ENCODE peak calls at places on chromosomes 7 and 10, in nine cellular contexts. R, U, I, Z, N, B, C, O and W are unnamed samples.

GRCh38 chr10:117166420-117167345 is 28.6 kb upstream of the VAX1 start:
- DNase-seq in R (peak; percentile 48), U (no peak), I (no peak), Z (no peak), N (no peak), B (no peak), C (no peak), O (no peak), W (no peak)

GRCh38 chr10:35643976-35644799 is 2.1 kb upstream of the FZD8 start:
- DNase-seq in R (no peak), U (peak; percentile 10), I (no peak), Z (no peak), N (no peak), B (no peak), C (peak; percentile 44), O (no peak), W (peak; percentile 15)

GRCh38 chr10:121185816-121186215 is 334.7 kb downstream of the WDR11 start:
- DNase-seq in R (no peak), U (no peak), I (no peak), Z (no peak), N (no peak), B (no peak), C (no peak), O (no peak), W (no peak)

GRCh38 chr7:137642467-137642866 is 204.3 kb downstream of the DGKI start:
- DNase-seq in R (peak; percentile 74), U (no peak), I (peak; percentile 75), Z (no peak), N (no peak), B (no peak), C (no peak), O (no peak), W (no peak)

GRCh38 chr7:142943706-142944268 is 4.5 kb downstream of the LLCFC1 start:
- DNase-seq in R (no peak), U (no peak), I (no peak), Z (no peak), N (no peak), B (no peak), C (no peak), O (no peak), W (no peak)

GRCh38 chr7:129401968-129402860 is 32.0 kb upstream of the STRIP2 start:
- DNase-seq in R (no peak), U (no peak), I (no peak), Z (no peak), N (no peak), B (no peak), C (no peak), O (no peak), W (no peak)

GRCh38 chr10:72702868-72703581 is 11.1 kb downstream of the MCU start:
- DNase-seq in R (no peak), U (no peak), I (peak; percentile 73), Z (no peak), N (no peak), B (no peak), C (no peak), O (no peak), W (peak; percentile 87)

GRCh38 chr10:9294132-9294663 is 1239.7 kb downstream of the GATA3 start:
- DNase-seq in R (no peak), U (no peak), I (no peak), Z (no peak), N (no peak), B (no peak), C (no peak), O (no peak), W (no peak)

GRCh38 chr10:7359954-7360353 is 50.9 kb downstream of the SFMBT2 start:
- DNase-seq in R (no peak), U (no peak), I (no peak), Z (no peak), N (no peak), B (no peak), C (no peak), O (no peak), W (no peak)

GRCh38 chr7:149196151-149196704 is 882 bp downstream of the ZNF282 start:
- DNase-seq in R (no peak), U (no peak), I (no peak), Z (peak; percentile 43), N (peak; percentile 9), B (no peak), C (peak; percentile 28), O (no peak), W (peak; percentile 23)

GRCh38 chr7:33968591-33968990 is 63.3 kb downstream of the BMPER start:
- DNase-seq in R (no peak), U (no peak), I (no peak), Z (no peak), N (no peak), B (no peak), C (no peak), O (no peak), W (no peak)

GRCh38 chr10:79063661-79064490 is 4.9 kb upstream of the ZMIZ1 start:
- DNase-seq in R (no peak), U (no peak), I (no peak), Z (no peak), N (no peak), B (peak; percentile 48), C (no peak), O (no peak), W (no peak)
- H3K27me3 ChIP-seq in R (no peaks in the 10 kb centered on the region), U (no peaks in the 10 kb centered on the region), I (peaks cover 10% of the 10 kb centered on the region), Z (no peaks in the 10 kb centered on the region), N (no peaks in the 10 kb centered on the region), B (no peaks in the 10 kb centered on the region), C (peaks cover 29% of the 10 kb centered on the region), O (no peaks in the 10 kb centered on the region), W (no peaks in the 10 kb centered on the region)

DNA sequence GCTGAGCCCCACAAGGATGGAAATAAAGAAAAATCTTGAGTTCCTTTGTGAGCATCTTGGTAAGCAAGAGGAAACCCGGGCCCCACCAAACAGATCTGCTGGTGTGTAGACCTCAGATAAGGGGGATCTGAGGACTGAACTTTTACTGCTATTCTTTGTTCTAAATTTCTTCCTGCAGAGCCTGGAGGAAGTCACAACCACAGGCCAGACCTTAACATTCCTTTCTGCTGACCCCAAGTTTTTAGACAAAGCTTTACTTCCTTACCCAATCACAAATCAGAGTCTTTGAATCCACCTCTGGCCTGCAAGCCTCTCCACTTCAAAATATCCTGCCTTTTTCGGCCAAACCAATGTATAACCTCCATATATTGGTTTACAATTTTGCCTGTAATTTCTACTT is 352.6 kb upstream of the AUTS2 start:
- DNase-seq in R (no peak), U (no peak), I (peak; percentile 72), Z (no peak), N (no peak), B (no peak), C (no peak), O (no peak), W (no peak)
- TF ChIP-seq CTCF in R (no peak), U (no peak), I (no peak), Z (no peak), N (no peak), B (no peak), C (no peak), O (no peak), W (no peak)

DNA sequence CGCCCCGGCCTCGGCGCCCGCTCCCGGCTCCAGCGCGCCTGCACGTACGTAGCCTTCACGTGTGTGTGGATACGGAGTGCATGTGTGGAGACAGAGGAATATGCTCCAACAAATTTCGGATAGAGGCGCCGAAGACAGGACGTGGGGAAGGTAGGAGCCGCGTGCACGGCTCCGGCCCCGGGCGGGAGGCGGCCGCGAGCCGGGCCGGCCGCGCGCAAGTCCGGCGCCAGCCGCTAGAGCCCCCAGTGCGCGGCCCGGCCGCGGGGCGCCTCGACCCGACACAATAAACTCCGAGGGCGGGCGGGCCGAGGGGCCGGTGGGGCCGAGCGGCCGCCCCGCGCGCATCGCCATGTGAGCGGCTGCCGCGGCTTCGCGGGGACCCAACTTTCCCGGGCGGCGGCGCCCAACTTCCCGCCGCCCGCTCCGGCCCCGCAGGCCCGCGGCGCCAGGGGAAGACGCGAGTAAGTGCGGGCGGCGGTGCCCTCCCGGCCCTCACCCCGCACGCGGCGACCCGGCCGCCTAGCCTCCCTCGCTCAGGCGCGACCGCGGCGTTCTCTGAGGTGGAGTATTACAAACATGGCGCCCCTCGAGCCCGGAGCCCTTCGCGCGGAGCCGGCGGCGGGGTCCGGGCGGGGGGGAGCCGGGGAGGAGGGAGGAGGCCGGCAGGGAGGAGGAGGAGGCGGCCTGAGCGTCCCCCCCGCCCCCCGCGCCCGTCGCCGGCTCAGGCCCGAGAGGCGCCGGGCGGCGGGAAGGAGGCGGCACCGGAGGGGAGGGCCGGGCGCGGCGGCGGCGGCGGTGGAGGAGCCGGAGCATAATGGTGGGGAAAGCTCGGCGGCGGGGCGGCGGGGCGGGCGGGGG is at the start of gene ZMYND11:
- DNase-seq in R (peak; percentile 60), U (peak; percentile 67), I (peak; percentile 39), Z (peak; percentile 83), N (peak; percentile 57), B (peak; percentile 86), C (peak; percentile 85), O (peak; percentile 8), W (peak; percentile 76)
- H3K27me3 ChIP-seq in R (no peaks in the 10 kb centered on the region), U (no peaks in the 10 kb centered on the region), I (no peaks in the 10 kb centered on the region), Z (peaks cover 25% of the 10 kb centered on the region), N (no peaks in the 10 kb centered on the region), B (no peaks in the 10 kb centered on the region), C (peaks cover 20% of the 10 kb centered on the region), O (no peaks in the 10 kb centered on the region), W (no peaks in the 10 kb centered on the region)

GRCh38 chr10:102752266-102752930 is 8.7 kb downstream of the WBP1L start:
- DNase-seq in R (no peak), U (no peak), I (peak; percentile 95), Z (no peak), N (no peak), B (no peak), C (no peak), O (peak; percentile 82), W (peak; percentile 84)

GRCh38 chr10:102758226-102758932 is 14.6 kb downstream of the WBP1L start:
- DNase-seq in R (no peak), U (no peak), I (no peak), Z (no peak), N (no peak), B (no peak), C (no peak), O (no peak), W (peak; percentile 67)

GRCh38 chr10:102753724-102754123 is 10.0 kb downstream of the WBP1L start:
- DNase-seq in R (no peak), U (no peak), I (no peak), Z (no peak), N (no peak), B (no peak), C (no peak), O (no peak), W (no peak)

GRCh38 chr10:102757323-102757722 is 13.6 kb downstream of the WBP1L start:
- DNase-seq in R (no peak), U (no peak), I (no peak), Z (no peak), N (no peak), B (no peak), C (no peak), O (no peak), W (no peak)

DNA sequence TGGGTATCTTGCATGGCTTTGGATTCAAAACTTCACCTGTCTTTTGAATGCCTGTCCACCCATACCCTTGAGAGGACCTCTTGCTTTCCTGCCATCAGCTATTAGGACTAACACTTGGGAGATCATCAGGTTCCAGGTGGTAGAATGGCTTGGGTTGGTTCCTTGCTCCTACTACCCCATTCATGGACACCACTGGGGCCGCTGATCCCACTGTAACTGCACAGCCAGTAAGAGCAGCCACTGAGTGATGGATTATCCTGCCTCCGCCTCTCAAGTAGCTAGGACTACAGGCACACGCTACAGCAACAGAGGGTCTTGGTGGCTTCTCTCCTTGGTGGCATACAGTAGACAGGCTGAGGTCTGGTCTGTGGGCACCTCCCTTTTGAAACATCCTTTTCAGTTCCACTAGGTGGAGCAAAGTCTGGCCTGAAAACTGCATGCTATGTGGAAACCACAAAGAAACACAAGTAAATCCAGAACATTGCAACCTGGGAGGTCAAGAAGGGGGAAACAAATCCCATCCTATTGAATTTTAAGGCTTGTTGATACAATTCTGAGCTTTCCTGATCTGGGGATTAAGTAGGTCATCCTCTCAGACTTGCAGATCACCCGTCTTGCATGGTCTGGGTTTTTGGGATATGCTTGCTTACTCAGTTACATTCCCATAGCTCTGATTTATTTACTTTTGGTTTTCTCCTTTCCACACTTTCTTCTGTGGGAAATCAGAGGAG is 9.4 kb downstream of the WBP1L start:
- DNase-seq in R (peak; percentile 37), U (peak; percentile 38), I (peak; percentile 84), Z (no peak), N (no peak), B (no peak), C (peak; percentile 69), O (peak; percentile 71), W (peak; percentile 41)
- TF ChIP-seq CTCF in R (peak; percentile 52), U (no peak), I (peak; percentile 56), Z (peak; percentile 35), N (peak; percentile 53), B (no peak), C (peak; percentile 61), O (peak; percentile 79), W (peak; percentile 71)